ENCODE peak calls at places on chromosomes 7 and 10, in six cellular contexts. Z is NCI-H774, J is HuH-7.5, M is cerebellum, L is ELR, O is substantia nigra. A is an unnamed sample.

GRCh38 chr10:122435212-122435827 is 19.1 kb upstream of the ARMS2 start:
- DNase-seq in O (no peak), M (peak; percentile 13), Z (no peak), L (peak; percentile 75), J (no peak), A (peak; percentile 70)

GRCh38 chr7:24381919-24382505 is 98.0 kb downstream of the NPY start:
- DNase-seq in M (no peak), O (no peak), L (peak; percentile 70), J (peak; percentile 29), Z (no peak), A (peak; percentile 47)

GRCh38 chr7:138746073-138746472 is 44.9 kb upstream of the SVOPL start:
- DNase-seq in L (no peak), O (no peak), M (no peak), Z (no peak), J (no peak), A (no peak)

GRCh38 chr10:12396093-12396492 is 46.7 kb downstream of the CAMK1D start:
- DNase-seq in Z (no peak), L (no peak), O (no peak), J (no peak), M (no peak), A (no peak)

GRCh38 chr7:29965030-29965429 is 24.6 kb downstream of the SCRN1 start:
- DNase-seq in Z (no peak), M (no peak), O (no peak), J (no peak), L (no peak), A (no peak)

GRCh38 chr10:73910401-73910763 is 550 bp upstream of the PLAU start:
- DNase-seq in J (peak; percentile 52), Z (no peak), M (no peak), L (peak; percentile 58), O (no peak), A (no peak)

GRCh38 chr10:1939016-1939415 is 201.7 kb upstream of the ADARB2 start:
- DNase-seq in L (no peak), Z (no peak), O (no peak), J (no peak), M (no peak), A (no peak)

GRCh38 chr7:83178066-83178465 is 15.4 kb upstream of the PCLO start:
- DNase-seq in O (no peak), L (no peak), M (no peak), J (no peak), Z (no peak), A (peak; percentile 11)

GRCh38 chr7:130281227-130281626 is 11.7 kb upstream of the CPA4 start:
- DNase-seq in Z (no peak), J (no peak), O (no peak), L (peak; percentile 6), M (no peak), A (no peak)

GRCh38 chr10:111706331-111706730 is 477.2 kb downstream of the GPAM start:
- DNase-seq in M (no peak), O (no peak), Z (no peak), J (no peak), L (no peak), A (no peak)

GRCh38 chr10:52216852-52217251 is 97.2 kb upstream of the DKK1 start:
- DNase-seq in L (peak; percentile 46), O (no peak), Z (no peak), J (no peak), M (no peak), A (peak; percentile 96)

GRCh38 chr10:46546591-46547330 is 9.7 kb downstream of the GPRIN2 start:
- DNase-seq in L (no peak), M (peak; percentile 66), O (no peak), J (no peak), Z (no peak), A (no peak)

GRCh38 chr10:3828404-3829192 is 43.6 kb upstream of the KLF6 start:
- DNase-seq in J (no peak), O (no peak), Z (peak; percentile 26), L (peak; percentile 81), M (no peak), A (peak; percentile 92)

GRCh38 chr7:52959336-52959735 is 76.1 kb upstream of the POM121L12 start:
- DNase-seq in O (no peak), Z (no peak), L (no peak), J (no peak), M (no peak), A (no peak)

GRCh38 chr7:7239346-7239745 is 57.0 kb downstream of the C1GALT1 start:
- DNase-seq in O (no peak), M (no peak), Z (no peak), L (no peak), J (no peak), A (no peak)

GRCh38 chr7:98727146-98727709 is 110.1 kb downstream of the NPTX2 start:
- DNase-seq in J (no peak), O (no peak), L (no peak), Z (no peak), M (no peak), A (no peak)

GRCh38 chr7:142412551-142413193 is 154.8 kb upstream of the PRSS58 start:
- DNase-seq in O (peak; percentile 1), L (peak; percentile 74), M (no peak), Z (no peak), J (peak; percentile 11), A (peak; percentile 85)

GRCh38 chr10:96325719-96326373 is 21.6 kb downstream of the DNTT start:
- DNase-seq in O (no peak), J (no peak), M (no peak), L (no peak), Z (no peak), A (no peak)

GRCh38 chr7:46814516-46815250 is 767.2 kb downstream of the TNS3 start:
- DNase-seq in M (no peak), O (no peak), L (no peak), J (no peak), Z (no peak), A (peak; percentile 25)

GRCh38 chr7:23520582-23520981 is 11.2 kb downstream of the TRA2A start:
- DNase-seq in Z (no peak), J (no peak), L (peak; percentile 29), O (no peak), M (no peak), A (no peak)

GRCh38 chr10:124898493-124898892 is 43.4 kb upstream of the ZRANB1 start:
- DNase-seq in M (no peak), L (no peak), Z (no peak), O (no peak), J (no peak), A (no peak)

GRCh38 chr10:15169555-15170407 is 1.3 kb upstream of the NMT2 start:
- DNase-seq in O (no peak), M (no peak), L (no peak), J (no peak), Z (no peak), A (peak; percentile 24)

GRCh38 chr10:130027716-130028464 is 63.8 kb upstream of the EBF3 start:
- DNase-seq in O (no peak), M (no peak), J (no peak), Z (no peak), L (peak; percentile 76), A (no peak)

GRCh38 chr10:110492069-110492782 is 5.5 kb upstream of the DUSP5 start:
- DNase-seq in J (no peak), M (no peak), Z (no peak), L (no peak), O (no peak), A (no peak)

GRCh38 chr10:7484456-7485266 is 73.8 kb upstream of the SFMBT2 start:
- DNase-seq in L (no peak), J (no peak), M (no peak), O (no peak), Z (no peak), A (no peak)

GRCh38 chr7:27619492-27619891 is 43.2 kb downstream of the HIBADH start:
- DNase-seq in L (no peak), J (no peak), M (no peak), O (no peak), Z (no peak), A (no peak)

GRCh38 chr10:31867646-31868045 is 61.0 kb downstream of the ARHGAP12 start:
- DNase-seq in L (peak; percentile 66), M (no peak), Z (no peak), O (no peak), J (no peak), A (peak; percentile 31)

GRCh38 chr10:62083413-62083794 is 181.9 kb downstream of the ARID5B start:
- DNase-seq in Z (peak; percentile 51), J (no peak), M (no peak), L (no peak), O (no peak), A (peak; percentile 73)

GRCh38 chr7:8389898-8390642 is 43.3 kb upstream of the NXPH1 start:
- DNase-seq in Z (peak; percentile 26), L (peak; percentile 2), J (no peak), O (peak; percentile 74), M (no peak), A (no peak)

GRCh38 chr10:124903119-124903518 is 38.8 kb upstream of the ZRANB1 start:
- DNase-seq in O (no peak), M (no peak), J (no peak), Z (no peak), L (no peak), A (no peak)

GRCh38 chr7:123747089-123747488 is 1.7 kb downstream of the WASL start:
- DNase-seq in L (peak; percentile 6), Z (no peak), O (no peak), M (no peak), J (no peak), A (no peak)

GRCh38 chr10:101066146-101066889 is 4.5 kb downstream of the KAZALD1 start:
- DNase-seq in M (no peak), L (peak; percentile 82), O (no peak), Z (peak; percentile 59), J (peak; percentile 83), A (peak; percentile 52)

GRCh38 chr7:131108212-131108980 is 219.3 kb upstream of the MKLN1 start:
- DNase-seq in M (peak; percentile 18), J (peak; percentile 18), O (no peak), Z (no peak), L (peak; percentile 56), A (peak; percentile 52)

GRCh38 chr7:91918356-91918755 is 22.3 kb upstream of the AKAP9 start:
- DNase-seq in J (no peak), L (no peak), M (no peak), Z (no peak), O (no peak), A (no peak)

GRCh38 chr10:104301907-104302690 is 33.1 kb downstream of the GSTO2 start:
- DNase-seq in J (no peak), M (no peak), L (peak; percentile 45), Z (no peak), O (no peak), A (peak; percentile 61)

GRCh38 chr7:34315032-34315431 is 343.0 kb upstream of the NPSR1 start:
- DNase-seq in M (no peak), Z (no peak), J (no peak), L (peak; percentile 92), O (no peak), A (peak; percentile 87)